ENCODE peak calls at places on chromosome 16, in eight cellular contexts. Z is ureter; E is activated effector memory CD4-positive, alpha-beta T cell treated with anti-CD3 and anti-CD28 coated beads, Interleukin-2, amount 50 U/mL, for 16 hours; A is esophagus squamous epithelium; S is NCI-H1105; B is EL; Y is NCI-H1092 treated with DMSO at 0.1 percent for 48 hours; Q is HCEC 1CT. C is an unnamed sample.

GRCh38 chr16:11670171-11671131 is 2.2 kb downstream of the SNN start:
- DNase-seq in Z (peak; percentile 54), E (no peak), A (no peak), S (no peak), B (no peak), Y (no peak), Q (no peak), C (no peak)

GRCh38 chr16:85460252-85460982 is 152.7 kb upstream of the GSE1 start:
- DNase-seq in Z (no peak), E (no peak), A (no peak), S (no peak), B (no peak), Y (no peak), Q (no peak), C (peak; percentile 62)

GRCh38 chr16:71216714-71217113 is 13.8 kb downstream of the HYDIN start:
- DNase-seq in Z (no peak), E (no peak), A (no peak), S (no peak), B (no peak), Y (no peak), Q (no peak), C (no peak)

GRCh38 chr16:50103764-50104163 is 38.0 kb downstream of the HEATR3 start:
- DNase-seq in Z (no peak), E (no peak), A (no peak), S (no peak), B (peak; percentile 40), Y (no peak), Q (peak; percentile 67), C (no peak)

GRCh38 chr16:24045641-24046040 is 209.9 kb downstream of the PRKCB start:
- DNase-seq in Z (no peak), E (no peak), A (no peak), S (peak; percentile 25), B (no peak), Y (peak; percentile 36), Q (no peak), C (peak; percentile 7)

GRCh38 chr16:84088695-84089395 is 27.9 kb downstream of the MBTPS1 start:
- DNase-seq in Z (no peak), E (peak; percentile 74), A (no peak), S (no peak), B (no peak), Y (no peak), Q (no peak), C (peak; percentile 90)

GRCh38 chr16:80656731-80657150 is 115.9 kb downstream of the DYNLRB2 start:
- DNase-seq in Z (no peak), E (peak; percentile 71), A (no peak), S (no peak), B (no peak), Y (no peak), Q (no peak), C (no peak)

GRCh38 chr16:61412562-61412961 is 623.7 kb downstream of the CDH8 start:
- DNase-seq in Z (no peak), E (no peak), A (no peak), S (no peak), B (no peak), Y (no peak), Q (no peak), C (no peak)

GRCh38 chr16:64982581-64982980 is 139.3 kb downstream of the CDH11 start:
- DNase-seq in Z (no peak), E (no peak), A (no peak), S (no peak), B (no peak), Y (no peak), Q (no peak), C (no peak)

GRCh38 chr16:86219655-86220445 is 290.5 kb upstream of the FOXF1 start:
- DNase-seq in Z (peak; percentile 70), E (no peak), A (no peak), S (no peak), B (peak; percentile 56), Y (no peak), Q (peak; percentile 61), C (no peak)

GRCh38 chr16:73949574-73950348 is 346.9 kb upstream of the PSMD7 start:
- DNase-seq in Z (no peak), E (no peak), A (no peak), S (no peak), B (peak; percentile 61), Y (no peak), Q (peak; percentile 71), C (no peak)

GRCh38 chr16:13997933-13998332 is 73.2 kb upstream of the MRTFB start:
- DNase-seq in Z (no peak), E (no peak), A (no peak), S (no peak), B (no peak), Y (no peak), Q (no peak), C (no peak)